ENCODE peak calls at places on chromosomes 13 and 19, in four cellular contexts. S, A, G and J are unnamed samples.

GRCh38 chr19:39223703-39224279 is 19.7 kb upstream of the SYCN start:
- DNase-seq in G (no peak), A (no peak), S (peak), J (peak)

GRCh38 chr19:31252476-31252875 is 96.8 kb downstream of the TSHZ3 start:
- DNase-seq in G (no peak), S (no peak), A (no peak), J (no peak)

GRCh38 chr19:33916792-33917191 is 120.1 kb downstream of the KCTD15 start:
- DNase-seq in S (no peak), G (no peak), A (no peak), J (no peak)

GRCh38 chr13:97130201-97130600 is 91.9 kb upstream of the MBNL2 start:
- DNase-seq in A (no peak), S (no peak), G (no peak), J (peak)

GRCh38 chr13:32829269-32829668 is 187.0 kb upstream of the KL start:
- DNase-seq in G (no peak), S (no peak), A (no peak), J (no peak)

GRCh38 chr13:43227721-43228120 is 204.3 kb downstream of the DNAJC15 start:
- DNase-seq in G (no peak), S (peak), A (no peak), J (no peak)

GRCh38 chr13:96200810-96201209 is 110.9 kb downstream of the HS6ST3 start:
- DNase-seq in S (no peak), G (no peak), A (no peak), J (no peak)

GRCh38 chr13:109704771-109705628 is 81.4 kb downstream of the IRS2 start:
- DNase-seq in S (peak), G (no peak), A (peak), J (no peak)

GRCh38 chr19:18322318-18322758 is 538 bp downstream of the LSM4 start:
- DNase-seq in S (peak), G (no peak), A (no peak), J (peak)

GRCh38 chr13:108154421-108154858 is 60.9 kb downstream of the LIG4 start:
- DNase-seq in G (no peak), S (peak), A (no peak), J (no peak)

GRCh38 chr19:6536138-6536671 is 5.4 kb downstream of the TNFSF9 start:
- DNase-seq in G (no peak), A (no peak), S (peak), J (no peak)

GRCh38 chr13:109275848-109276247 is 510.5 kb downstream of the IRS2 start:
- DNase-seq in S (no peak), G (no peak), A (no peak), J (no peak)

GRCh38 chr19:5131866-5132561 is 163.1 kb downstream of the KDM4B start:
- DNase-seq in G (no peak), S (no peak), A (no peak), J (no peak)

GRCh38 chr13:37074703-37075102 is 15.2 kb upstream of the SUPT20H start:
- DNase-seq in G (no peak), S (peak), A (no peak), J (peak)

GRCh38 chr13:40933508-40933907 is 85.6 kb downstream of the ELF1 start:
- DNase-seq in A (no peak), G (no peak), S (no peak), J (no peak)

GRCh38 chr19:45542234-45542668 is 35.0 kb downstream of the VASP start:
- DNase-seq in S (no peak), G (no peak), A (no peak), J (no peak)

GRCh38 chr13:45224181-45224580 is 23.3 kb upstream of the KCTD4 start:
- DNase-seq in A (no peak), G (no peak), S (no peak), J (peak)

GRCh38 chr13:65965496-65965895 is 1264.6 kb downstream of the PCDH9 start:
- DNase-seq in G (no peak), S (peak), A (no peak), J (peak)

GRCh38 chr19:49567722-49568454 is 12.5 kb downstream of the NOSIP start:
- DNase-seq in G (no peak), S (no peak), A (no peak), J (peak)

GRCh38 chr19:41694831-41695635 is 7.0 kb upstream of the CEACAM7 start:
- DNase-seq in A (no peak), G (no peak), S (no peak), J (no peak)

GRCh38 chr13:39263033-39263432 is 224.8 kb downstream of the NHLRC3 start:
- DNase-seq in A (peak), S (peak), G (no peak), J (peak)

GRCh38 chr19:55346725-55347441 is 7.2 kb downstream of the KMT5C start:
- DNase-seq in A (no peak), S (no peak), G (no peak), J (no peak)

GRCh38 chr13:27159806-27160563 is 11.6 kb downstream of the USP12 start:
- DNase-seq in S (no peak), G (no peak), A (no peak), J (no peak)
- H3K4me3 ChIP-seq in S (no peak), G (no peak), A (no peak), J (no peak)

GRCh38 chr13:22218784-22219183 is 547.9 kb downstream of the FGF9 start:
- DNase-seq in S (no peak), A (no peak), G (no peak), J (no peak)

GRCh38 chr13:22220186-22221160 is 549.6 kb downstream of the FGF9 start:
- DNase-seq in S (no peak), A (no peak), G (no peak), J (peak)
- H3K4me3 ChIP-seq in S (no peak), A (no peak), G (no peak), J (peak)

GRCh38 chr19:37389234-37389633 is 18.3 kb downstream of the ZNF527 start:
- DNase-seq in S (no peak), A (no peak), G (no peak), J (no peak)
- H3K4me3 ChIP-seq in S (no peak), A (no peak), G (no peak), J (no peak)

GRCh38 chr19:37698216-37698615 is 21.3 kb downstream of the ZNF607 start:
- DNase-seq in A (no peak), S (no peak), G (no peak), J (no peak)

GRCh38 chr19:37695144-37695899 is 24.2 kb downstream of the ZNF607 start:
- DNase-seq in A (no peak), G (no peak), S (no peak), J (no peak)

GRCh38 chr19:37699057-37699456 is 20.5 kb downstream of the ZNF607 start:
- DNase-seq in G (no peak), S (no peak), A (no peak), J (no peak)

GRCh38 chr19:37691881-37692504 is 27.6 kb downstream of the ZNF607 start:
- DNase-seq in G (peak), S (peak), A (peak), J (peak)

DNA sequence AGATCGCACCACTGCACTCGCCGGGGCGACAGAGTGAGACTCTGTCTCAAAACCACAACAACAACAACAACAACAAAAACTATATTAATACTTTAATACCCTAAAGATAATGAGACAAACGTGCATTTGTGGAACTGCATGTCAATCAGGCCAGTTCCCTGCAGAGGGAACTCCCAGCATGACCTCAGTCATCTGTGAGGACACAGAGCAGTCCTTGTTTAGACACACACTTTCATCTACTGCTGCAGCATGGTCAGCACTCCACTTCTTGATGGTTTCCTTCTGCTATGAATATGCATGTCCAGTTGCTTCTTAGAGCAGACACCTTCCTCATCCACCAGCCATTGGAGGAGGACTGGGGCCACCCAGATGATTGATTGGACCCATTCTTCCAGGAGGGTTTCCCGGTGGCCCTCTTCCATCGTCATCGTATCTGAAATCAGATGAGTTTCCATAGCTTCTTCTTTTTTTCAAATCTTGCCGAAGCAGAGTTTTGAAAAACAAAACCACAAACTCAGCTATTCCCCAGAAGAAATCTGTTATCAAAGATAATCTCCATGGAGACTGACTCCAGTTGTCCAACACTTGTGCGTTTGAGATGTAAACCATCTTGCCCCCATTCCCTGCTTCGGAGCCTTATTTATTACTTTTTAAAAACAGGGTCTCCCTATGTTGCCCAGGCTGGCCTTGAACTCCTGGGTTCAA is 26.5 kb downstream of the ZNF607 start:
- DNase-seq in G (no peak), S (no peak), A (no peak), J (no peak)
- H3K4me3 ChIP-seq in G (no peak), S (no peak), A (no peak), J (no peak)

GRCh38 chr19:625257-625656 is 8.1 kb downstream of the POLRMT start:
- DNase-seq in A (no peak), G (no peak), S (no peak), J (no peak)

GRCh38 chr19:629961-630714 is 3.2 kb downstream of the POLRMT start:
- DNase-seq in A (no peak), S (no peak), G (no peak), J (no peak)

GRCh38 chr19:623974-624373 is 9.4 kb downstream of the POLRMT start:
- DNase-seq in A (peak), G (no peak), S (peak), J (peak)

GRCh38 chr19:624433-625109 is 8.8 kb downstream of the POLRMT start:
- DNase-seq in G (no peak), A (no peak), S (no peak), J (no peak)

DNA sequence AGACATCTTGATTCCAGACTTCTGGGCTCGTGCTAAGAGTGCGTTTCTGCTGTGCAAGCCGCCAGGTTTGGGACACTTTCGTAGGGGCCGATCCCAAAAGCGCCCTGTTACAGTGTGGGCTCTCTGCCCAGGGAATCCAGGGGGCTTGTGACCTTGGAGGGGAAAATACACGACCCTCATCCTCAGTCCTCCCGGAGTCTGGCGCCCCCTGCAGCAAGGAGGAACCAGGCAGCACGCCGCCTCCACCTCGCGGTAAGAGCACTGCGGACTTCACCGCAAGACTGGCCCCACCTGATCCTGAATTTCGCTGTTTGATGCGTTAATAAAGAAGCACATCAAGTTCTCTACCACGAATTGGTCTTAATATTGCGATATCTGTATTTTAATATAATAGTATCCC is 5.2 kb downstream of the POLRMT start:
- DNase-seq in G (no peak), S (no peak), A (no peak), J (no peak)
- H3K4me3 ChIP-seq in G (no peak), S (no peak), A (no peak), J (no peak)

GRCh38 chr19:12992729-12993128 is 2.5 kb upstream of the NFIX start:
- DNase-seq in A (no peak), S (no peak), G (no peak), J (no peak)

GRCh38 chr19:12994701-12995595 is at the start of gene NFIX:
- DNase-seq in G (peak), A (peak), S (peak), J (peak)

GRCh38 chr19:12991296-12991695 is 4.0 kb upstream of the NFIX start:
- DNase-seq in G (no peak), A (no peak), S (no peak), J (no peak)

GRCh38 chr19:12995596-12996541 is 594 bp downstream of the NFIX start:
- DNase-seq in S (peak), A (peak), G (peak), J (peak)

GRCh38 chr19:12993562-12993961 is 1.7 kb upstream of the NFIX start:
- DNase-seq in S (no peak), G (no peak), A (no peak), J (no peak)
- H3K4me3 ChIP-seq in S (no peak), G (no peak), A (no peak), J (no peak)

DNA sequence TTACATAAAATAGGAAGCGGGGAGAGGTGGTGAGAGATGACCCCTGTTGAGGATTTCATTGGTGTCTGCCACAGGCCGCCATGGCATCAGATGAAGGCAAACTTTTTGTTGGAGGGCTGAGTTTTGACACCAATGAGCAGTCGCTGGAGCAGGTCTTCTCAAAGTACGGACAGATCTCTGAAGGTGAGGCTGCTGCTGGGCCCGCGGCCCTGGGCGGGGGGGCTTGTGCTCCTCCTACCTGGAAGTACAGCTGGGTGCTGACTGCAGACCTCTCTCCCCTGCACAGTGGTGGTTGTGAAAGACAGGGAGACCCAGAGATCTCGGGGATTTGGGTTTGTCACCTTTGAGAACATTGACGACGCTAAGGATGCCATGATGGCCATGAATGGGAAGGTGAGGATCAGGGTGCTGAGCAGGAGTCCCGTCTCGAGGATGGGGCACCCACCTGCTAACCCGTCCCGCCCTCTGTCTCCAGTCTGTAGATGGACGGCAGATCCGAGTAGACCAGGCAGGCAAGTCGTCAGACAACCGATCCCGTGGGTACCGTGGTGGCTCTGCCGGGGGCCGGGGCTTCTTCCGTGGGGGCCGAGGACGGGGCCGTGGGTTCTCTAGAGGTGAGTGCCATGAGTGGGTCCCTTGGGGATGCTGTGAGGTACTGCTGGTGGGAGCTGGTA is 1.9 kb downstream of the CIRBP start:
- DNase-seq in A (no peak), S (no peak), G (peak), J (no peak)
- H3K4me3 ChIP-seq in A (peak), S (peak), G (peak), J (peak)

GRCh38 chr13:80338781-80339577 is 1.9 kb downstream of the SPRY2 start:
- DNase-seq in S (peak), G (peak), A (peak), J (peak)

GRCh38 chr13:80339578-80339840 is 1.4 kb downstream of the SPRY2 start:
- DNase-seq in S (peak), A (no peak), G (no peak), J (no peak)

GRCh38 chr13:80336335-80336734 is 4.6 kb downstream of the SPRY2 start:
- DNase-seq in A (no peak), S (peak), G (no peak), J (peak)

GRCh38 chr13:80337706-80338105 is 3.2 kb downstream of the SPRY2 start:
- DNase-seq in A (no peak), S (peak), G (no peak), J (no peak)

GRCh38 chr13:80337011-80337688 is 3.8 kb downstream of the SPRY2 start:
- DNase-seq in G (no peak), A (no peak), S (peak), J (no peak)
- H3K4me3 ChIP-seq in G (peak), A (peak), S (peak), J (peak)